ENCODE peak calls at places on chromosome 18, in seven cellular contexts. One of them, this sample, is unnamed. For H3K4me1, the result is how much of the 10 kb centered on the place peaks cover.

GRCh38 chr18:21191596-21192307 is 50.3 kb upstream of the GREB1L start:
- DNase-seq in HCT116: peak
- DNase-seq in neural progenitor cell: peak
- DNase-seq in IMR-90: peak
- DNase-seq in A549: peak
- DNase-seq in upper lobe of right lung: no peak
- DNase-seq in H1: peak
- DNase-seq in this sample: peak

GRCh38 chr18:36650206-36650605 is 178.6 kb downstream of the TPGS2 start:
- DNase-seq in IMR-90: no peak
- DNase-seq in H1: no peak
- DNase-seq in neural progenitor cell: no peak
- DNase-seq in HCT116: no peak
- DNase-seq in A549: no peak
- DNase-seq in upper lobe of right lung: no peak
- DNase-seq in this sample: no peak

GRCh38 chr18:35775887-35776286 is 194.3 kb downstream of the GALNT1 start:
- DNase-seq in A549: no peak
- DNase-seq in H1: no peak
- DNase-seq in neural progenitor cell: peak
- DNase-seq in HCT116: no peak
- DNase-seq in upper lobe of right lung: no peak
- DNase-seq in IMR-90: peak
- DNase-seq in this sample: peak

GRCh38 chr18:59556265-59556664 is 141.0 kb downstream of the CCBE1 start:
- DNase-seq in HCT116: no peak
- DNase-seq in A549: no peak
- DNase-seq in IMR-90: peak
- DNase-seq in neural progenitor cell: no peak
- DNase-seq in H1: no peak
- DNase-seq in upper lobe of right lung: no peak
- DNase-seq in this sample: peak

GRCh38 chr18:43442571-43442970 is 165.3 kb upstream of the SYT4 start:
- DNase-seq in IMR-90: no peak
- DNase-seq in H1: no peak
- DNase-seq in HCT116: no peak
- DNase-seq in upper lobe of right lung: no peak
- DNase-seq in A549: no peak
- DNase-seq in neural progenitor cell: no peak
- DNase-seq in this sample: no peak

GRCh38 chr18:22637787-22638186 is 220.1 kb upstream of the CTAGE1 start:
- DNase-seq in IMR-90: peak
- DNase-seq in HCT116: peak
- DNase-seq in H1: no peak
- DNase-seq in upper lobe of right lung: no peak
- DNase-seq in neural progenitor cell: no peak
- DNase-seq in A549: peak
- DNase-seq in this sample: peak

GRCh38 chr18:10450986-10451385 is 3.4 kb upstream of the APCDD1 start:
- DNase-seq in IMR-90: no peak
- DNase-seq in HCT116: no peak
- DNase-seq in neural progenitor cell: no peak
- DNase-seq in A549: no peak
- DNase-seq in H1: no peak
- DNase-seq in upper lobe of right lung: no peak
- DNase-seq in this sample: no peak

GRCh38 chr18:65587491-65587890 is 163.3 kb upstream of the CDH7 start:
- DNase-seq in H1: no peak
- DNase-seq in A549: no peak
- DNase-seq in neural progenitor cell: no peak
- DNase-seq in IMR-90: no peak
- DNase-seq in HCT116: no peak
- DNase-seq in upper lobe of right lung: no peak
- DNase-seq in this sample: no peak

GRCh38 chr18:61750840-61751668 is 141.8 kb downstream of the RNF152 start:
- DNase-seq in HCT116: no peak
- DNase-seq in H1: no peak
- DNase-seq in upper lobe of right lung: no peak
- DNase-seq in A549: no peak
- DNase-seq in neural progenitor cell: no peak
- DNase-seq in IMR-90: no peak
- DNase-seq in this sample: no peak

GRCh38 chr18:64974378-64975125 is 776.3 kb upstream of the CDH7 start:
- DNase-seq in neural progenitor cell: peak
- DNase-seq in upper lobe of right lung: no peak
- DNase-seq in A549: no peak
- DNase-seq in IMR-90: no peak
- DNase-seq in H1: no peak
- DNase-seq in HCT116: no peak
- DNase-seq in this sample: peak

GRCh38 chr18:68034293-68034692 is 517.8 kb upstream of the DSEL start:
- DNase-seq in H1: no peak
- DNase-seq in neural progenitor cell: no peak
- DNase-seq in HCT116: no peak
- DNase-seq in IMR-90: peak
- DNase-seq in upper lobe of right lung: no peak
- DNase-seq in A549: no peak
- DNase-seq in this sample: no peak

GRCh38 chr18:6052449-6052913 is 157.2 kb upstream of the TMEM200C start:
- DNase-seq in neural progenitor cell: no peak
- DNase-seq in upper lobe of right lung: no peak
- DNase-seq in IMR-90: peak
- DNase-seq in HCT116: no peak
- DNase-seq in A549: no peak
- DNase-seq in H1: no peak
- DNase-seq in this sample: no peak

GRCh38 chr18:11096839-11097750 is 52.3 kb downstream of the PIEZO2 start:
- DNase-seq in IMR-90: no peak
- DNase-seq in neural progenitor cell: no peak
- DNase-seq in H1: no peak
- DNase-seq in upper lobe of right lung: no peak
- DNase-seq in HCT116: no peak
- DNase-seq in A549: no peak
- DNase-seq in this sample: no peak

GRCh38 chr18:49155410-49155809 is 204.6 kb upstream of the SMAD7 start:
- DNase-seq in A549: no peak
- DNase-seq in H1: no peak
- DNase-seq in upper lobe of right lung: no peak
- DNase-seq in HCT116: no peak
- DNase-seq in IMR-90: no peak
- DNase-seq in neural progenitor cell: no peak
- DNase-seq in this sample: peak

GRCh38 chr18:79903071-79903635 is 48.3 kb downstream of the SLC66A2 start:
- DNase-seq in H1: peak
- DNase-seq in A549: no peak
- DNase-seq in neural progenitor cell: no peak
- DNase-seq in upper lobe of right lung: peak
- DNase-seq in IMR-90: no peak
- DNase-seq in HCT116: no peak
- DNase-seq in this sample: no peak

GRCh38 chr18:48752928-48753327 is 197.8 kb downstream of the SMAD7 start:
- DNase-seq in IMR-90: no peak
- DNase-seq in neural progenitor cell: no peak
- DNase-seq in H1: no peak
- DNase-seq in HCT116: no peak
- DNase-seq in upper lobe of right lung: no peak
- DNase-seq in A549: no peak
- DNase-seq in this sample: no peak

GRCh38 chr18:78540636-78541400 is 438.8 kb upstream of the SALL3 start:
- DNase-seq in upper lobe of right lung: no peak
- DNase-seq in A549: no peak
- DNase-seq in HCT116: no peak
- DNase-seq in neural progenitor cell: no peak
- DNase-seq in IMR-90: no peak
- DNase-seq in H1: peak
- DNase-seq in this sample: no peak

DNA sequence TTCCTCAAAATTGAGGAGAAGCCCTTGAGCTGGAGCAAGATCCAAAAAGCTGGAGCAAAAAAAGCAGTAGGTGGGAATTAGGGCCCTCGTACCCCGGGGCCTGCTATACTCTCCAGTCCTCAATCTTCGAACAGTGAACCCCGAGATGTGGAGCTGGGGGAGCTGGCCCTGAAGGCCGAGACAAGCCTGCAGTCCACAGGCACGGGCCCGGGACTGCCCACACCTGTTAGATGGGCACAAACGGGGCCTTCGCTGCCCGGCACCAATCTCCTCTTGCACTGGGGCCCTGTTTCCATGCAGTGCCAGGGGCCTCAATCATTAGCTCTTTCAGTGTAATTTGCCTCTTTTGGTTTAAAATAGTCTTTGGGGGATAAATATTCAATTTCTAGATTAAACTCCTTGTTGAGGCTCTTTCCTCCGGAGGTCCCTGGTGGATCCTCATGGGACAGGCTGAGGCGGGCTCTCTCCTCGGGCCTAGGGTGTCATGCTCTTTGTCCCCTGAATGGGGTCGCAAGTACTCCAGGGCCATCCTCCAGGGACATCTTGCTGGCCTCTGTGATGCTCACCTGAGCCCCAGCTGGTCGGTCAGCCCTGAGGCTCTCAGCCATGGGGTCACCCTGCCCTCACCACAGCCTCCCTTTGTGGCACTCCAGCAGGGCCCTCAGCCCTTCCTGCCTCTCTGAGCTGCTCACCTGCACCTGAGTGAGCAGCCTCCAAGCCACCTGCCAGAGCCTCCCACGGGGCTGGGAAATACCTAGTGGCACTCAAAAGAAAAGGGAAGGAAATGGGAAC is 223.6 kb downstream of the ALPK2 start:
- DNase-seq in neural progenitor cell: no peak
- DNase-seq in A549: no peak
- DNase-seq in upper lobe of right lung: no peak
- DNase-seq in IMR-90: no peak
- DNase-seq in HCT116: no peak
- DNase-seq in H1: no peak
- DNase-seq in this sample: no peak
- H3K4me1 ChIP-seq in neural progenitor cell: under half
- H3K4me1 ChIP-seq in A549: under half
- H3K4me1 ChIP-seq in upper lobe of right lung: under half
- H3K4me1 ChIP-seq in IMR-90: under half
- H3K4me1 ChIP-seq in HCT116: under half
- H3K4me1 ChIP-seq in H1: under half
- H3K4me1 ChIP-seq in this sample: under half

GRCh38 chr18:38790786-38791185 is 1225.2 kb upstream of the CELF4 start:
- DNase-seq in HCT116: no peak
- DNase-seq in IMR-90: no peak
- DNase-seq in neural progenitor cell: no peak
- DNase-seq in H1: no peak
- DNase-seq in upper lobe of right lung: no peak
- DNase-seq in A549: no peak
- DNase-seq in this sample: no peak

GRCh38 chr18:38801640-38802039 is 1236.0 kb upstream of the CELF4 start:
- DNase-seq in upper lobe of right lung: no peak
- DNase-seq in neural progenitor cell: peak
- DNase-seq in IMR-90: no peak
- DNase-seq in A549: no peak
- DNase-seq in HCT116: no peak
- DNase-seq in H1: no peak
- DNase-seq in this sample: no peak

DNA sequence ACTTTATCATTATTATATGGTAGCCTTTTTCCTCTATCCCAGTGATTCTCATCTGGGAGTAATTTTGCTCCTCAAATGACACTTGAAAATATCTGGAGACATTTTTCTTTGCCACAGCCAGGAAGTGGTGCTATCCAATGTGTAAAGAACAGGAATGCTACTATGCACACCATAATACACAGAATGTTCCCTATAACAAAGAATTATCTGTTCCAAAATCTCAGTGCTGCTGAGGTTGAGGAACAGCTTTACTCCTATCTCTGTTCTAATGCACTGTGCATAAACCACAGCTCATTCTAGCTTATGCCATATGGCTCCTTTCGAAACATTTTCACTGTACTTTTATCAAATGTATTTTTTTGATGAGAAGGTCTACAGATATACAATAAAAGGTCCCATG is 1231.2 kb upstream of the CELF4 start:
- DNase-seq in neural progenitor cell: no peak
- DNase-seq in upper lobe of right lung: no peak
- DNase-seq in HCT116: no peak
- DNase-seq in A549: no peak
- DNase-seq in IMR-90: no peak
- DNase-seq in H1: no peak
- DNase-seq in this sample: no peak
- H3K27ac ChIP-seq in neural progenitor cell: no peak
- H3K27ac ChIP-seq in upper lobe of right lung: no peak
- H3K27ac ChIP-seq in HCT116: no peak
- H3K27ac ChIP-seq in A549: no peak
- H3K27ac ChIP-seq in IMR-90: no peak
- H3K27ac ChIP-seq in H1: no peak
- H3K27ac ChIP-seq in this sample: no peak

DNA sequence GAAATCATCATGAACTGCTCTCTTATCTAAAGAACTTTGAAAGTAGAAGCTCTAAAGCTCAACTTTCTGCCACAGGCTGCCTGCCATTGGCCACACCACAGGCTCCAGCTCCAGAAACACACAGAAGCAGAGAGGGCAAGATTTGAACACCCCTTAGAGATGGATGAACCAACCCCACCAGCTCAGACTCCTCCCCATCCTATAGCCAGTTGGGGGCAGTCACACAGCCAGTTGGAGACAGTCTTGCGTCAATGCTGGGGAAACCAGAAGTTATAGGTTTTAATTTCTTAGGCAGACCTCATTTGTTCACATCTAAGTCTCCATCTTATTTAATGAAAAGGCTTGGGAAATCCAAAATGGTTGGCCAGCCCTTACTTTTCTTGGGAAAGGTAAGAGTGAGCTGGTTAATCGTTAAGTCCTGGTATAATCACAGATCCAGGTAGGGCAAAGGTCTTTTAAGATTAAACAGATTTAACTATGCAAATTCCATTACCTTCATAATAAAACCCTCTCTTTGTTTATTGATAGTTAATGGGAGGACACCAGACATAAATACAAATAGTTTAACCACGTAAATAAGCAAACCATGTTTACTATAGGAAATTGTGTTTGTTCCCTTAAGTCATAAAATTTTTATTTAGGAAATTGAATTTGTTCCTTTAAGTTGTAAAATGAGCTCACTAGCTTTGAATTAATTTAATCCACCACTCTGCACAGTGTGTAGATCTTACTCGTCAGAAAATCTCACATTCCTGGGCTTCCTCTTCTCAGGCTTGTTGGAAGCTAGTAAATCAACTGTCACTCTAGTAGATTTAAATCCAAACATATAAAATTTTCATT is 28.0 kb downstream of the MRO start:
- DNase-seq in upper lobe of right lung: no peak
- DNase-seq in A549: no peak
- DNase-seq in HCT116: no peak
- DNase-seq in H1: no peak
- DNase-seq in IMR-90: no peak
- DNase-seq in neural progenitor cell: no peak
- DNase-seq in this sample: no peak
- TF ChIP-seq CTCF in upper lobe of right lung: no peak
- TF ChIP-seq CTCF in A549: no peak
- TF ChIP-seq CTCF in HCT116: no peak
- TF ChIP-seq CTCF in H1: no peak
- TF ChIP-seq CTCF in IMR-90: no peak
- TF ChIP-seq CTCF in neural progenitor cell: no peak
- TF ChIP-seq CTCF in this sample: no peak

DNA sequence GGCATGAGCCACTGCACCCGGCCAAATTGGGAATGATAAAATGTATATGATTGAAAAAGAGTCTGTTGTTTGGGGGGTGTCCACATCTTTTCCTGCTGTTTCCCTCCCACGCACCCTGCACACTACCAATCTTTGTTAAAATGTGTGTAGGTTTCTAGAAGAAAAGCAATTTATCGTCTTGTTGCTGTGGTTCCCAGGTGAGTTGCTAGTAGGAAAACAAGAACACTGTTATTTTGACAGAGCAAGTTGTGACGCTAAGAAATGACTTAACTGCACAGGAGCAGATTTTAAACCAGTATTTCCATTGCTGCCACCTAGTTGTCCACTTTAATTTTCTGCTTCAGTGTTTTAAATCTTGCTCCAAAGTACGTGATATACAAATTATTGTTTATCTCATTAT is 21.0 kb upstream of the USP14 start:
- DNase-seq in HCT116: no peak
- DNase-seq in IMR-90: no peak
- DNase-seq in H1: no peak
- DNase-seq in neural progenitor cell: no peak
- DNase-seq in upper lobe of right lung: no peak
- DNase-seq in A549: no peak
- DNase-seq in this sample: no peak
- H3K4me1 ChIP-seq in HCT116: under half
- H3K4me1 ChIP-seq in IMR-90: under half
- H3K4me1 ChIP-seq in H1: under half
- H3K4me1 ChIP-seq in neural progenitor cell: under half
- H3K4me1 ChIP-seq in upper lobe of right lung: under half
- H3K4me1 ChIP-seq in A549: under half
- H3K4me1 ChIP-seq in this sample: under half